ENCODE peak calls at places on chromosome 15, in five cellular contexts. M is heart right ventricle; Z is cardiac muscle cell; J is CD4-positive, CD25-positive, alpha-beta regulatory T cell; F is stomach. W is an unnamed sample.

GRCh38 chr15:59976480-59976879 is 27.6 kb upstream of the FOXB1 start:
- DNase-seq in M (no peak), Z (no peak), J (peak; percentile 33), F (no peak), W (no peak)

GRCh38 chr15:84981711-84982300 is at the start of gene PDE8A:
- DNase-seq in M (peak; percentile 68), Z (peak; percentile 64), J (peak; percentile 68), F (peak; percentile 60), W (no peak)

GRCh38 chr15:42494998-42495360 is 455 bp upstream of the SNAP23 start:
- DNase-seq in M (no peak), Z (peak; percentile 80), J (peak; percentile 18), F (peak; percentile 47), W (peak; percentile 48)

GRCh38 chr15:77966540-77967290 is 110.8 kb downstream of the TBC1D2B start:
- DNase-seq in M (no peak), Z (peak; percentile 46), J (peak; percentile 33), F (no peak), W (no peak)

GRCh38 chr15:28459279-28459678 is 73.5 kb downstream of the GOLGA8G start:
- DNase-seq in M (no peak), Z (no peak), J (no peak), F (no peak), W (no peak)

GRCh38 chr15:55737373-55737772 is 5.6 kb downstream of the PRTG start:
- DNase-seq in M (no peak), Z (peak; percentile 34), J (no peak), F (no peak), W (no peak)

GRCh38 chr15:47394410-47394809 is 322.9 kb upstream of the SEMA6D start:
- DNase-seq in M (no peak), Z (no peak), J (no peak), F (no peak), W (no peak)

GRCh38 chr15:71485094-71485693 is 325.2 kb upstream of the NR2E3 start:
- DNase-seq in M (no peak), Z (no peak), J (no peak), F (no peak), W (no peak)

GRCh38 chr15:98737122-98737521 is 88.8 kb downstream of the IGF1R start:
- DNase-seq in M (no peak), Z (no peak), J (no peak), F (no peak), W (no peak)

GRCh38 chr15:25366058-25366457 is 72.8 kb downstream of the UBE3A start:
- DNase-seq in M (no peak), Z (no peak), J (no peak), F (no peak), W (no peak)

GRCh38 chr15:77790481-77790880 is 157.8 kb upstream of the LINGO1 start:
- DNase-seq in M (no peak), Z (no peak), J (no peak), F (no peak), W (no peak)

GRCh38 chr15:51162865-51163762 is 68.4 kb upstream of the TNFAIP8L3 start:
- DNase-seq in M (peak; percentile 55), Z (peak; percentile 80), J (peak; percentile 7), F (peak; percentile 72), W (peak; percentile 72)

GRCh38 chr15:87715252-87715651 is 541.3 kb downstream of the NTRK3 start:
- DNase-seq in M (no peak), Z (no peak), J (no peak), F (no peak), W (no peak)

GRCh38 chr15:74776851-74777768 is 4.8 kb upstream of the CSK start:
- DNase-seq in M (no peak), Z (peak; percentile 36), J (peak; percentile 43), F (no peak), W (no peak)

GRCh38 chr15:90840157-90840855 is 28.1 kb upstream of the FURIN start:
- DNase-seq in M (no peak), Z (no peak), J (no peak), F (no peak), W (no peak)

GRCh38 chr15:63497642-63498100 is 6.7 kb upstream of the USP3 start:
- DNase-seq in M (no peak), Z (peak; percentile 43), J (peak; percentile 50), F (peak; percentile 56), W (peak; percentile 69)

GRCh38 chr15:99442268-99442897 is 123.4 kb upstream of the MEF2A start:
- DNase-seq in M (peak; percentile 76), Z (peak; percentile 97), J (no peak), F (peak; percentile 71), W (peak; percentile 34)

GRCh38 chr15:52727825-52728224 is 48.6 kb upstream of the ATOSA start:
- DNase-seq in M (no peak), Z (no peak), J (no peak), F (no peak), W (no peak)

GRCh38 chr15:71278989-71279756 is 163.9 kb downstream of the THSD4 start:
- DNase-seq in M (no peak), Z (peak; percentile 96), J (no peak), F (peak; percentile 90), W (peak; percentile 77)

GRCh38 chr15:39130556-39131379 is 450.1 kb upstream of the THBS1 start:
- DNase-seq in M (no peak), Z (peak; percentile 14), J (no peak), F (no peak), W (no peak)

GRCh38 chr15:68289057-68289456 is 11.5 kb downstream of the FEM1B start:
- DNase-seq in M (no peak), Z (no peak), J (no peak), F (no peak), W (no peak)

GRCh38 chr15:68292157-68292781 is 14.7 kb downstream of the FEM1B start:
- DNase-seq in M (no peak), Z (no peak), J (no peak), F (no peak), W (no peak)

GRCh38 chr15:68292967-68293366 is 15.4 kb downstream of the FEM1B start:
- DNase-seq in M (no peak), Z (no peak), J (no peak), F (no peak), W (no peak)

GRCh38 chr15:68289621-68290352 is 12.2 kb downstream of the FEM1B start:
- DNase-seq in M (no peak), Z (no peak), J (no peak), F (no peak), W (no peak)

DNA sequence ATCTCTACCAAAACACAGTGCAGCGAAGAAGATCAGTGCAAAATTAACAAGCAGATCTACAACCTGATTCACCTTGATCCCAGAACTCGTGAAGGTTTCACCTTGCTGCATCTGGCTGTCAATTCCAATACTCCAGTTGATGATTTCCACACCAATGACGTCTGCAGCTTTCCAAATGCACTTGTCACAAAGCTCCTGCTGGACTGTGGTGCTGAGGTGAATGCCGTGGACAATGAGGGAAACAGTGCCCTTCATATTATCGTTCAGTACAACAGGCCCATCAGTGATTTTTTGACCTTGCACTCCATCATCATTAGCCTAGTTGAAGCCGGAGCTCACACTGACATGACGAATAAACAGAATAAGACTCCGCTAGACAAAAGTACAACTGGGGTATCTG is 13.2 kb downstream of the FEM1B start:
- DNase-seq in M (no peak), Z (no peak), J (no peak), F (no peak), W (no peak)
- H3K36me3 ChIP-seq in M (peaks cover 10% of the 10 kb centered on the region), Z (peaks cover 21% of the 10 kb centered on the region), J (peaks cover 36% of the 10 kb centered on the region), F (peaks cover 41% of the 10 kb centered on the region), W (peaks cover 15% of the 10 kb centered on the region)

DNA sequence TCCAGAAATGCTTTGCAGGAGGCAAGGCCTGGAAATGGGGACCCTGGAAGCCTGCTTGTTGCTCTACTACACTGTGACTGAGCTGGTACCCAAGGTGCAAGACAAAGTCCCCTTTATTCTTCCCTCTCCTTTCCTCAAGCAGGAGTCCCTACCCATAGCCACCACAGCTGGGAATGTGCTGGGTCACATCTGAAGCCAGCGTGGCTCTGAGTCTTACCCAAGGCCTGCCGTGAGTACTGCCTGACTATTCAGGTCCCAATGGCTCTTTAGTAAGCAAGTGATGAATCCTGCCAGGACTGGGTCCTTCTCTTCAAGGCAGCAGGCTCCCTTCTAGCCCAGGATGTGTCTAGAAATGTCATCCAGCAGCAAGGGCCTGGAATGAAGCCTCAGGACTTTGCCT is 9.6 kb upstream of the RAD51 start:
- DNase-seq in M (no peak), Z (no peak), J (no peak), F (no peak), W (no peak)
- H3K27me3 ChIP-seq in M (no peaks in the 10 kb centered on the region), Z (no peaks in the 10 kb centered on the region), J (no peaks in the 10 kb centered on the region), F (no peaks in the 10 kb centered on the region), W (no peaks in the 10 kb centered on the region)

GRCh38 chr15:58444658-58445332 is 13.0 kb downstream of the LIPC start:
- DNase-seq in M (no peak), Z (peak; percentile 29), J (no peak), F (no peak), W (no peak)

GRCh38 chr15:58442122-58442521 is 10.3 kb downstream of the LIPC start:
- DNase-seq in M (no peak), Z (no peak), J (no peak), F (no peak), W (no peak)

GRCh38 chr15:58445861-58446260 is 14.1 kb downstream of the LIPC start:
- DNase-seq in M (no peak), Z (no peak), J (no peak), F (no peak), W (no peak)

GRCh38 chr15:58443291-58443690 is 11.5 kb downstream of the LIPC start:
- DNase-seq in M (no peak), Z (no peak), J (no peak), F (no peak), W (no peak)

DNA sequence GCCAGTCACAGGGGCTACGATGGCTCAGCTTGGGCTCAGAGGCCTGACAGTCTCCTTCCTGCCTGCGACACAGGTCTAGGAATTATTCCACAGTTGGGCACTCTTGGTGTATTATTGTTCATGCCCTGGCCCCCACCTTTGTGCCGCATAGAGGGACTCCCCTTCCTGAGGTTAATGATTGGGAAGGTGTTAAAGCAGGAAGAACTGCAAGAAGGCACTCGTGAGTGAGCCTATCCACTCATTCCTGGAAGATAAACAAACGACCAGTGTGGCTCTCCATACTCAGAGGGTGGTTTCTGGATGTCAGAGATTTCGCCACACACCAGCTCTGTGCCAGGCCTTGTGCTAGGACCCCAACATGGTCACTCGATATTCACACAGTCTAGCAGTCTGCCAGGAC is 12.3 kb downstream of the LIPC start:
- DNase-seq in M (no peak), Z (no peak), J (no peak), F (no peak), W (no peak)
- H3K4me1 ChIP-seq in M (peaks cover 23% of the 10 kb centered on the region), Z (peaks cover 13% of the 10 kb centered on the region), J (no peaks in the 10 kb centered on the region), F (peaks cover 16% of the 10 kb centered on the region), W (peaks cover 3% of the 10 kb centered on the region)

GRCh38 chr15:48616216-48616615 is 29.3 kb downstream of the FBN1 start:
- DNase-seq in M (no peak), Z (peak; percentile 46), J (no peak), F (no peak), W (no peak)

GRCh38 chr15:48623456-48623855 is 22.1 kb downstream of the FBN1 start:
- DNase-seq in M (no peak), Z (no peak), J (no peak), F (no peak), W (no peak)

GRCh38 chr15:48617619-48618018 is 27.9 kb downstream of the FBN1 start:
- DNase-seq in M (no peak), Z (peak; percentile 98), J (no peak), F (peak; percentile 40), W (peak; percentile 60)

GRCh38 chr15:48622227-48622626 is 23.3 kb downstream of the FBN1 start:
- DNase-seq in M (no peak), Z (no peak), J (no peak), F (no peak), W (no peak)

DNA sequence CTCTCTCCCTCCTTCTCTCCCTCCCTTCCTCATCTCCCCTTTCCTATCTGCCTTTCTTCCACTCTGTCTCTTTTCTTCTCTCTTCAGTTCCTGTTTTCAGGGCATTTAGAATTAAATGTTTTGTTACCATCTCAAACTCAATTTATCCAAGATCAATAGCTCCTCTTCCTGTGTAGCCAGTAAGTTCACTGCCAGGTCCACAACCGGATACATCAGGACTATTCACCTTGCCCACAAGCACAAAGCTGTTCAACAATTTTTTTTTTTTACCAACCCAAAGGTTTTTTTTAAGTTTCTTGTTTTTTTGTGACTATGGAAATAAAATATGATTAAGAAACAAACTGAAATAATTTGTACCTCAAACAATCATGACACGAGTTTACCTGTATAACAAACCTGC is 26.1 kb downstream of the FBN1 start:
- DNase-seq in M (no peak), Z (no peak), J (no peak), F (no peak), W (no peak)
- H3K36me3 ChIP-seq in M (no peaks in the 10 kb centered on the region), Z (no peaks in the 10 kb centered on the region), J (no peaks in the 10 kb centered on the region), F (no peaks in the 10 kb centered on the region), W (no peaks in the 10 kb centered on the region)